ENCODE peak calls at places on chromosomes 7 and 10, in eight cellular contexts. One of them, this sample, is unnamed.

GRCh38 chr7:10889266-10889898 is 84.3 kb upstream of the PHF14 start:
- DNase-seq in fibroblast of mammary gland: peak
- DNase-seq in foreskin fibroblast: peak
- DNase-seq in glutamatergic neuron: peak
- DNase-seq in cardiac muscle cell: peak
- DNase-seq in neural progenitor cell: peak
- DNase-seq in astrocyte of the spinal cord: peak
- DNase-seq in HFF-Myc: peak
- DNase-seq in this sample: peak

GRCh38 chr7:139118803-139119485 is 9.4 kb upstream of the ZC3HAV1 start:
- DNase-seq in astrocyte of the spinal cord: no peak
- DNase-seq in HFF-Myc: no peak
- DNase-seq in glutamatergic neuron: no peak
- DNase-seq in neural progenitor cell: no peak
- DNase-seq in cardiac muscle cell: no peak
- DNase-seq in foreskin fibroblast: no peak
- DNase-seq in fibroblast of mammary gland: no peak
- DNase-seq in this sample: no peak

GRCh38 chr7:154620307-154620706 is 382.6 kb downstream of the PAXIP1 start:
- DNase-seq in neural progenitor cell: no peak
- DNase-seq in HFF-Myc: no peak
- DNase-seq in cardiac muscle cell: no peak
- DNase-seq in glutamatergic neuron: no peak
- DNase-seq in foreskin fibroblast: no peak
- DNase-seq in fibroblast of mammary gland: no peak
- DNase-seq in astrocyte of the spinal cord: no peak
- DNase-seq in this sample: no peak

GRCh38 chr7:45979275-45980180 is 58.5 kb upstream of the IGFBP3 start:
- DNase-seq in HFF-Myc: no peak
- DNase-seq in cardiac muscle cell: no peak
- DNase-seq in glutamatergic neuron: no peak
- DNase-seq in fibroblast of mammary gland: no peak
- DNase-seq in foreskin fibroblast: no peak
- DNase-seq in neural progenitor cell: no peak
- DNase-seq in astrocyte of the spinal cord: no peak
- DNase-seq in this sample: no peak

GRCh38 chr10:43128958-43129706 is 9.1 kb upstream of the CSGALNACT2 start:
- DNase-seq in foreskin fibroblast: peak
- DNase-seq in cardiac muscle cell: no peak
- DNase-seq in neural progenitor cell: no peak
- DNase-seq in glutamatergic neuron: no peak
- DNase-seq in HFF-Myc: peak
- DNase-seq in astrocyte of the spinal cord: peak
- DNase-seq in fibroblast of mammary gland: peak
- DNase-seq in this sample: no peak

GRCh38 chr7:130137207-130137606 is 66.9 kb downstream of the KLHDC10 start:
- DNase-seq in neural progenitor cell: no peak
- DNase-seq in HFF-Myc: no peak
- DNase-seq in cardiac muscle cell: no peak
- DNase-seq in foreskin fibroblast: no peak
- DNase-seq in glutamatergic neuron: no peak
- DNase-seq in astrocyte of the spinal cord: no peak
- DNase-seq in fibroblast of mammary gland: no peak
- DNase-seq in this sample: no peak

GRCh38 chr7:108245523-108246226 is 115.5 kb upstream of the LAMB4 start:
- DNase-seq in foreskin fibroblast: no peak
- DNase-seq in astrocyte of the spinal cord: no peak
- DNase-seq in glutamatergic neuron: no peak
- DNase-seq in cardiac muscle cell: no peak
- DNase-seq in neural progenitor cell: no peak
- DNase-seq in fibroblast of mammary gland: no peak
- DNase-seq in HFF-Myc: no peak
- DNase-seq in this sample: no peak

GRCh38 chr10:5685764-5686240 is 1.2 kb downstream of the TASOR2 start:
- DNase-seq in glutamatergic neuron: no peak
- DNase-seq in neural progenitor cell: peak
- DNase-seq in foreskin fibroblast: peak
- DNase-seq in astrocyte of the spinal cord: peak
- DNase-seq in cardiac muscle cell: peak
- DNase-seq in HFF-Myc: no peak
- DNase-seq in fibroblast of mammary gland: peak
- DNase-seq in this sample: no peak

GRCh38 chr10:110667620-110668343 is 23.6 kb downstream of the RBM20 start:
- DNase-seq in foreskin fibroblast: no peak
- DNase-seq in fibroblast of mammary gland: no peak
- DNase-seq in cardiac muscle cell: peak
- DNase-seq in neural progenitor cell: peak
- DNase-seq in glutamatergic neuron: no peak
- DNase-seq in HFF-Myc: no peak
- DNase-seq in astrocyte of the spinal cord: no peak
- DNase-seq in this sample: no peak

GRCh38 chr10:5349362-5349761 is 15.4 kb upstream of the UCN3 start:
- DNase-seq in fibroblast of mammary gland: no peak
- DNase-seq in foreskin fibroblast: no peak
- DNase-seq in neural progenitor cell: no peak
- DNase-seq in HFF-Myc: no peak
- DNase-seq in glutamatergic neuron: no peak
- DNase-seq in astrocyte of the spinal cord: no peak
- DNase-seq in cardiac muscle cell: no peak
- DNase-seq in this sample: no peak

GRCh38 chr7:36291387-36292316 is 98.0 kb upstream of the ANLN start:
- DNase-seq in HFF-Myc: peak
- DNase-seq in fibroblast of mammary gland: peak
- DNase-seq in glutamatergic neuron: peak
- DNase-seq in foreskin fibroblast: peak
- DNase-seq in cardiac muscle cell: peak
- DNase-seq in neural progenitor cell: peak
- DNase-seq in astrocyte of the spinal cord: peak
- DNase-seq in this sample: peak

GRCh38 chr7:151597541-151597940 is 77.8 kb upstream of the RHEB start:
- DNase-seq in HFF-Myc: no peak
- DNase-seq in fibroblast of mammary gland: no peak
- DNase-seq in neural progenitor cell: no peak
- DNase-seq in glutamatergic neuron: no peak
- DNase-seq in astrocyte of the spinal cord: no peak
- DNase-seq in cardiac muscle cell: no peak
- DNase-seq in foreskin fibroblast: no peak
- DNase-seq in this sample: no peak

GRCh38 chr7:151595702-151596340 is 76.1 kb upstream of the RHEB start:
- DNase-seq in glutamatergic neuron: no peak
- DNase-seq in foreskin fibroblast: no peak
- DNase-seq in HFF-Myc: no peak
- DNase-seq in astrocyte of the spinal cord: no peak
- DNase-seq in fibroblast of mammary gland: no peak
- DNase-seq in cardiac muscle cell: no peak
- DNase-seq in neural progenitor cell: no peak
- DNase-seq in this sample: no peak

GRCh38 chr7:151598045-151598444 is 78.3 kb upstream of the RHEB start:
- DNase-seq in astrocyte of the spinal cord: peak
- DNase-seq in fibroblast of mammary gland: peak
- DNase-seq in glutamatergic neuron: no peak
- DNase-seq in HFF-Myc: no peak
- DNase-seq in neural progenitor cell: no peak
- DNase-seq in foreskin fibroblast: peak
- DNase-seq in cardiac muscle cell: no peak
- DNase-seq in this sample: no peak

GRCh38 chr7:151601521-151602305 is 82.0 kb upstream of the RHEB start:
- DNase-seq in neural progenitor cell: no peak
- DNase-seq in HFF-Myc: no peak
- DNase-seq in fibroblast of mammary gland: peak
- DNase-seq in foreskin fibroblast: peak
- DNase-seq in cardiac muscle cell: no peak
- DNase-seq in glutamatergic neuron: no peak
- DNase-seq in astrocyte of the spinal cord: peak
- DNase-seq in this sample: no peak

DNA sequence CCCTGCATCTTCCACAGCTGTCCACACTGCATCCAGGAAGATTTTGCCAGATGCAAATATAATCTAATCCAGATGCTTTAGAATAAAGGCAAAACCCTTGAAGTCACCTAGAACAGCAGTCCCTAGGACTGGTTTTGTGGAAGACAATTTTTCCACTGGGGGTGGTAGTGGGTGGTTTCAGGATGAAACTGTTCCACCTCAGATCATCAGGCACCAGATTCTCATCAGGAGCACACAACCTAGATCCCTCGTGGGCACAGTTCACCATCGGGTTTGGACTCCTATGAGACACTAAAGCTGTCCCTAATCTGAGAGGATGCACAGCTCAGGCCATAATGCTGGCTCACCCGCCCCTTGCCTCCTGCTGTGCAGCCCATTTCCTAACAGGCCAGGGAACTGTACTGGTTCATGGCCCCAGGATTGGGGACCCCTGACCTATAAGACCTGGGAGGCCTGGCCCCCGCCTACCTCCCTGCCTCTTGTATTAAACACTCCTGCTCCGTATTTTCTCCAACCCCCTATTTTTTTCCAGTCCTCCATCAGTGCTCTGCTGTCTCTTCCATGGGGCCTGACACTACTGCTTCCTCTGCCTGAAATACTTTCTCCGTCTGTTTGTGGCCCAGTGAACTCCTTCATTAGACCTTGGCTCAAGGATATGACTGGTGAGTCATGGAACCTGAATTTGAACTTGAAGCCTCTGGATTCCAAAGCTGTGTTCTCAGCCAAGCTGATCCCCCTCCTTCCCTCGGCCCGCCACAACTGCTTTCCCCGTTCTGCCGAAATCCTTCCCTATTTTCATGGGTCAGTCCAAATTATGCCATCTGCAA is 79.9 kb upstream of the RHEB start:
- DNase-seq in glutamatergic neuron: no peak
- DNase-seq in astrocyte of the spinal cord: peak
- DNase-seq in neural progenitor cell: no peak
- DNase-seq in fibroblast of mammary gland: peak
- DNase-seq in HFF-Myc: peak
- DNase-seq in cardiac muscle cell: no peak
- DNase-seq in foreskin fibroblast: peak
- DNase-seq in this sample: no peak
- TF ChIP-seq CTCF in glutamatergic neuron: no peak
- TF ChIP-seq CTCF in astrocyte of the spinal cord: peak
- TF ChIP-seq CTCF in neural progenitor cell: no peak
- TF ChIP-seq CTCF in fibroblast of mammary gland: peak
- TF ChIP-seq CTCF in HFF-Myc: peak
- TF ChIP-seq CTCF in cardiac muscle cell: peak
- TF ChIP-seq CTCF in foreskin fibroblast: peak
- TF ChIP-seq CTCF in this sample: no peak

GRCh38 chr10:93796167-93796566 is 38.4 kb downstream of the LGI1 start:
- DNase-seq in fibroblast of mammary gland: no peak
- DNase-seq in glutamatergic neuron: no peak
- DNase-seq in HFF-Myc: no peak
- DNase-seq in cardiac muscle cell: no peak
- DNase-seq in neural progenitor cell: no peak
- DNase-seq in astrocyte of the spinal cord: no peak
- DNase-seq in foreskin fibroblast: no peak
- DNase-seq in this sample: no peak
- TF ChIP-seq CTCF in fibroblast of mammary gland: no peak
- TF ChIP-seq CTCF in glutamatergic neuron: no peak
- TF ChIP-seq CTCF in HFF-Myc: no peak
- TF ChIP-seq CTCF in cardiac muscle cell: no peak
- TF ChIP-seq CTCF in neural progenitor cell: no peak
- TF ChIP-seq CTCF in astrocyte of the spinal cord: no peak
- TF ChIP-seq CTCF in foreskin fibroblast: no peak
- TF ChIP-seq CTCF in this sample: no peak

GRCh38 chr10:121753726-121754476 is 155.7 kb upstream of the FGFR2 start:
- DNase-seq in astrocyte of the spinal cord: peak
- DNase-seq in cardiac muscle cell: no peak
- DNase-seq in fibroblast of mammary gland: peak
- DNase-seq in HFF-Myc: no peak
- DNase-seq in glutamatergic neuron: no peak
- DNase-seq in neural progenitor cell: no peak
- DNase-seq in foreskin fibroblast: peak
- DNase-seq in this sample: no peak
- TF ChIP-seq CTCF in astrocyte of the spinal cord: peak
- TF ChIP-seq CTCF in cardiac muscle cell: peak
- TF ChIP-seq CTCF in fibroblast of mammary gland: peak
- TF ChIP-seq CTCF in HFF-Myc: peak
- TF ChIP-seq CTCF in glutamatergic neuron: peak
- TF ChIP-seq CTCF in neural progenitor cell: peak
- TF ChIP-seq CTCF in foreskin fibroblast: peak
- TF ChIP-seq CTCF in this sample: no peak

DNA sequence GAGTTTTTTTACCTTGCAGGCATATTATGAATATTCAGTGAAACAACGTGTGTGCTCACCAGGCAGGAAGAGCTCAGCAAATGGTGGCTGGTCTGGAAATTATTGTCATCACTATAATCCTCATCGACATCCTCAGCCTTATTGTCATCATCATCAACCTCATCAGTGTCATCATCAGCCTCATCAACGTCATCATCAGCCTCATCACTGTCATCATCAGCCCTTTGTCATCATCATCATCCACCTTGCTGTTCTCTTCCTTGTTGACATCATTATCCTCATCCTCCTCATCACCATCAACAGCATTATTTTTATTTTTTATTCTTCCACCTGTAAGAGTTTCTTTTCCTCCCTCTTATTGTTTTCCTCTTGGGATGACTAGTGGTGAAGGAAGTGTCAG is 142.3 kb upstream of the GPR26 start:
- DNase-seq in neural progenitor cell: no peak
- DNase-seq in cardiac muscle cell: no peak
- DNase-seq in glutamatergic neuron: no peak
- DNase-seq in fibroblast of mammary gland: no peak
- DNase-seq in HFF-Myc: no peak
- DNase-seq in foreskin fibroblast: no peak
- DNase-seq in astrocyte of the spinal cord: no peak
- DNase-seq in this sample: no peak
- TF ChIP-seq CTCF in neural progenitor cell: no peak
- TF ChIP-seq CTCF in cardiac muscle cell: no peak
- TF ChIP-seq CTCF in glutamatergic neuron: no peak
- TF ChIP-seq CTCF in fibroblast of mammary gland: no peak
- TF ChIP-seq CTCF in HFF-Myc: no peak
- TF ChIP-seq CTCF in foreskin fibroblast: no peak
- TF ChIP-seq CTCF in astrocyte of the spinal cord: no peak
- TF ChIP-seq CTCF in this sample: no peak

GRCh38 chr10:100879741-100880360 is 32.9 kb upstream of the SLF2 start:
- DNase-seq in fibroblast of mammary gland: no peak
- DNase-seq in HFF-Myc: no peak
- DNase-seq in glutamatergic neuron: peak
- DNase-seq in neural progenitor cell: peak
- DNase-seq in astrocyte of the spinal cord: no peak
- DNase-seq in cardiac muscle cell: peak
- DNase-seq in foreskin fibroblast: peak
- DNase-seq in this sample: peak
- TF ChIP-seq CTCF in fibroblast of mammary gland: no peak
- TF ChIP-seq CTCF in HFF-Myc: no peak
- TF ChIP-seq CTCF in glutamatergic neuron: no peak
- TF ChIP-seq CTCF in neural progenitor cell: peak
- TF ChIP-seq CTCF in astrocyte of the spinal cord: no peak
- TF ChIP-seq CTCF in cardiac muscle cell: no peak
- TF ChIP-seq CTCF in foreskin fibroblast: no peak
- TF ChIP-seq CTCF in this sample: no peak

This sample was measured in nephron progenitor cell.